ENCODE peak calls at places on chromosomes 12 and 14, in seven cellular contexts. One of them, this sample, is unnamed.

GRCh38 chr14:55891692-55892091 is 226.5 kb upstream of the PELI2 start:
- DNase-seq in fibroblast of lung: no peak
- DNase-seq in activated CD4-positive, alpha-beta T cell treated with anti-CD3 and anti-CD28 coated beads for 24 hours: no peak
- DNase-seq in skeletal muscle cell: no peak
- DNase-seq in mucosa of descending colon: no peak
- DNase-seq in activated CD4-positive, alpha-beta memory T cell treated with anti-CD3 and anti-CD28 coated beads for 36 hours: no peak
- DNase-seq in CD4-positive, CD25-positive, alpha-beta regulatory T cell: no peak
- DNase-seq in this sample: no peak

GRCh38 chr14:53412819-53413664 is 259.9 kb upstream of the DDHD1 start:
- DNase-seq in skeletal muscle cell: no peak
- DNase-seq in mucosa of descending colon: no peak
- DNase-seq in CD4-positive, CD25-positive, alpha-beta regulatory T cell: no peak
- DNase-seq in fibroblast of lung: no peak
- DNase-seq in activated CD4-positive, alpha-beta memory T cell treated with anti-CD3 and anti-CD28 coated beads for 36 hours: no peak
- DNase-seq in activated CD4-positive, alpha-beta T cell treated with anti-CD3 and anti-CD28 coated beads for 24 hours: no peak
- DNase-seq in this sample: no peak

GRCh38 chr14:100071545-100071944 is 6.3 kb downstream of the EVL start:
- DNase-seq in activated CD4-positive, alpha-beta T cell treated with anti-CD3 and anti-CD28 coated beads for 24 hours: no peak
- DNase-seq in CD4-positive, CD25-positive, alpha-beta regulatory T cell: no peak
- DNase-seq in activated CD4-positive, alpha-beta memory T cell treated with anti-CD3 and anti-CD28 coated beads for 36 hours: peak
- DNase-seq in skeletal muscle cell: no peak
- DNase-seq in mucosa of descending colon: no peak
- DNase-seq in fibroblast of lung: no peak
- DNase-seq in this sample: no peak

GRCh38 chr12:104520242-104520900 is 63.6 kb downstream of the CHST11 start:
- DNase-seq in activated CD4-positive, alpha-beta memory T cell treated with anti-CD3 and anti-CD28 coated beads for 36 hours: no peak
- DNase-seq in CD4-positive, CD25-positive, alpha-beta regulatory T cell: no peak
- DNase-seq in fibroblast of lung: no peak
- DNase-seq in skeletal muscle cell: no peak
- DNase-seq in activated CD4-positive, alpha-beta T cell treated with anti-CD3 and anti-CD28 coated beads for 24 hours: no peak
- DNase-seq in mucosa of descending colon: no peak
- DNase-seq in this sample: no peak

GRCh38 chr14:83470959-83471358 is 1937.3 kb upstream of the SEL1L start:
- DNase-seq in activated CD4-positive, alpha-beta memory T cell treated with anti-CD3 and anti-CD28 coated beads for 36 hours: no peak
- DNase-seq in mucosa of descending colon: no peak
- DNase-seq in fibroblast of lung: no peak
- DNase-seq in activated CD4-positive, alpha-beta T cell treated with anti-CD3 and anti-CD28 coated beads for 24 hours: no peak
- DNase-seq in CD4-positive, CD25-positive, alpha-beta regulatory T cell: no peak
- DNase-seq in skeletal muscle cell: no peak
- DNase-seq in this sample: no peak

GRCh38 chr12:114982760-114983159 is 298.8 kb upstream of the TBX3 start:
- DNase-seq in CD4-positive, CD25-positive, alpha-beta regulatory T cell: no peak
- DNase-seq in mucosa of descending colon: no peak
- DNase-seq in activated CD4-positive, alpha-beta memory T cell treated with anti-CD3 and anti-CD28 coated beads for 36 hours: no peak
- DNase-seq in activated CD4-positive, alpha-beta T cell treated with anti-CD3 and anti-CD28 coated beads for 24 hours: no peak
- DNase-seq in skeletal muscle cell: no peak
- DNase-seq in fibroblast of lung: no peak
- DNase-seq in this sample: no peak

GRCh38 chr14:63854330-63854729 is 1.5 kb downstream of the SYNE2 start:
- DNase-seq in fibroblast of lung: no peak
- DNase-seq in activated CD4-positive, alpha-beta T cell treated with anti-CD3 and anti-CD28 coated beads for 24 hours: no peak
- DNase-seq in mucosa of descending colon: no peak
- DNase-seq in skeletal muscle cell: no peak
- DNase-seq in CD4-positive, CD25-positive, alpha-beta regulatory T cell: no peak
- DNase-seq in activated CD4-positive, alpha-beta memory T cell treated with anti-CD3 and anti-CD28 coated beads for 36 hours: no peak
- DNase-seq in this sample: no peak

GRCh38 chr12:21942377-21942703 is 1.1 kb upstream of the ABCC9 start:
- DNase-seq in mucosa of descending colon: no peak
- DNase-seq in CD4-positive, CD25-positive, alpha-beta regulatory T cell: no peak
- DNase-seq in activated CD4-positive, alpha-beta memory T cell treated with anti-CD3 and anti-CD28 coated beads for 36 hours: no peak
- DNase-seq in fibroblast of lung: no peak
- DNase-seq in activated CD4-positive, alpha-beta T cell treated with anti-CD3 and anti-CD28 coated beads for 24 hours: no peak
- DNase-seq in skeletal muscle cell: no peak
- DNase-seq in this sample: no peak

GRCh38 chr14:26389646-26390508 is 208.0 kb downstream of the NOVA1 start:
- DNase-seq in CD4-positive, CD25-positive, alpha-beta regulatory T cell: no peak
- DNase-seq in activated CD4-positive, alpha-beta T cell treated with anti-CD3 and anti-CD28 coated beads for 24 hours: no peak
- DNase-seq in fibroblast of lung: peak
- DNase-seq in skeletal muscle cell: peak
- DNase-seq in mucosa of descending colon: no peak
- DNase-seq in activated CD4-positive, alpha-beta memory T cell treated with anti-CD3 and anti-CD28 coated beads for 36 hours: no peak
- DNase-seq in this sample: no peak

GRCh38 chr14:104766863-104767633 is 14.1 kb downstream of the SIVA1 start:
- DNase-seq in activated CD4-positive, alpha-beta T cell treated with anti-CD3 and anti-CD28 coated beads for 24 hours: no peak
- DNase-seq in activated CD4-positive, alpha-beta memory T cell treated with anti-CD3 and anti-CD28 coated beads for 36 hours: no peak
- DNase-seq in fibroblast of lung: no peak
- DNase-seq in skeletal muscle cell: no peak
- DNase-seq in CD4-positive, CD25-positive, alpha-beta regulatory T cell: no peak
- DNase-seq in mucosa of descending colon: no peak
- DNase-seq in this sample: no peak

GRCh38 chr14:61140872-61141271 is 140.3 kb downstream of the TMEM30B start:
- DNase-seq in activated CD4-positive, alpha-beta memory T cell treated with anti-CD3 and anti-CD28 coated beads for 36 hours: no peak
- DNase-seq in CD4-positive, CD25-positive, alpha-beta regulatory T cell: no peak
- DNase-seq in skeletal muscle cell: peak
- DNase-seq in fibroblast of lung: peak
- DNase-seq in activated CD4-positive, alpha-beta T cell treated with anti-CD3 and anti-CD28 coated beads for 24 hours: no peak
- DNase-seq in mucosa of descending colon: no peak
- DNase-seq in this sample: no peak

GRCh38 chr12:80593766-80594165 is 113.7 kb upstream of the MYF6 start:
- DNase-seq in activated CD4-positive, alpha-beta T cell treated with anti-CD3 and anti-CD28 coated beads for 24 hours: no peak
- DNase-seq in activated CD4-positive, alpha-beta memory T cell treated with anti-CD3 and anti-CD28 coated beads for 36 hours: no peak
- DNase-seq in CD4-positive, CD25-positive, alpha-beta regulatory T cell: no peak
- DNase-seq in skeletal muscle cell: peak
- DNase-seq in fibroblast of lung: peak
- DNase-seq in mucosa of descending colon: no peak
- DNase-seq in this sample: no peak

GRCh38 chr14:32896979-32897723 is 41.5 kb upstream of the NPAS3 start:
- DNase-seq in activated CD4-positive, alpha-beta memory T cell treated with anti-CD3 and anti-CD28 coated beads for 36 hours: no peak
- DNase-seq in CD4-positive, CD25-positive, alpha-beta regulatory T cell: no peak
- DNase-seq in fibroblast of lung: peak
- DNase-seq in activated CD4-positive, alpha-beta T cell treated with anti-CD3 and anti-CD28 coated beads for 24 hours: no peak
- DNase-seq in skeletal muscle cell: no peak
- DNase-seq in mucosa of descending colon: no peak
- DNase-seq in this sample: no peak

This sample was measured in CMK.